ENCODE peak calls at places on chromosomes 11 and 22, in four cellular contexts. X is colonic mucosa; J is CD4-positive, alpha-beta T cell; P is heart right ventricle. V is an unnamed sample.

GRCh38 chr22:48702573-48703264 is 1125.0 kb downstream of the BRD1 start:
- DNase-seq in P (no peak), J (no peak), X (no peak), V (no peak)

GRCh38 chr11:106471273-106471672 is 393.8 kb downstream of the AASDHPPT start:
- DNase-seq in X (no peak), P (peak; percentile 5), J (no peak), V (peak; percentile 66)

GRCh38 chr11:11540157-11540556 is 81.6 kb downstream of the GALNT18 start:
- DNase-seq in J (no peak), P (no peak), X (no peak), V (no peak)

GRCh38 chr11:94539420-94539819 is 4.3 kb upstream of the FUT4 start:
- DNase-seq in X (peak; percentile 71), J (no peak), P (no peak), V (peak; percentile 85)

GRCh38 chr11:47499614-47500013 is 50.7 kb upstream of the RAPSN start:
- DNase-seq in X (no peak), P (no peak), J (no peak), V (no peak)

GRCh38 chr11:723120-723883 is 17.3 kb downstream of the EPS8L2 start:
- DNase-seq in J (no peak), X (peak; percentile 62), P (no peak), V (peak; percentile 70)

GRCh38 chr11:426851-427250 is 12.1 kb upstream of the SIGIRR start:
- DNase-seq in X (no peak), P (no peak), J (no peak), V (no peak)

GRCh38 chr11:33179431-33179830 is 18.2 kb upstream of the CSTF3 start:
- DNase-seq in X (no peak), P (no peak), J (no peak), V (no peak)

GRCh38 chr11:47172740-47173139 is 3.9 kb downstream of the ARFGAP2 start:
- DNase-seq in J (no peak), P (no peak), X (no peak), V (no peak)

DNA sequence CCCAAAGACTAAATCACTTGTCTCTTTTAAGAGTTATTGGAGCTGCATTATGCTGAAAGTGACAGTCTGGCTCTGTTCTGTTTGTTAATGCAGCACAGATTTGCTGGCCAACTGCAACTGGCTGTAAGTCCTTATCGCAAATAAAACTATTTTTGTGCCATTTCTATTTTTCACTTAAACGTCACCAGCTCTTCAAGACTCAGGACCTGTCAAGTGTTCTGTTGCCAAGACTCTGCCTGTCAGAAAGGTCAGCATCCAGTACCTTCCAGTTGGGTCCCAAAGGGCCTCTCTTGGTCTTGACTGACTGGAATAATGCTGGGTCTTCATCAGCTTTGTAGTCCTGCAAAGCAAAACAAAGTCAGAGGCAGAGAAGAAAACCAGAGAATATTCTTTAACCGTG is 45.6 kb downstream of the PITPNB start:
- DNase-seq in X (no peak), P (peak; percentile 65), J (no peak), V (no peak)
- H3K27ac ChIP-seq in X (no peak overlapping the region), P (peak overlapping the region; percentile 59), J (no peak overlapping the region), V (peak overlapping the region; percentile 21)

DNA sequence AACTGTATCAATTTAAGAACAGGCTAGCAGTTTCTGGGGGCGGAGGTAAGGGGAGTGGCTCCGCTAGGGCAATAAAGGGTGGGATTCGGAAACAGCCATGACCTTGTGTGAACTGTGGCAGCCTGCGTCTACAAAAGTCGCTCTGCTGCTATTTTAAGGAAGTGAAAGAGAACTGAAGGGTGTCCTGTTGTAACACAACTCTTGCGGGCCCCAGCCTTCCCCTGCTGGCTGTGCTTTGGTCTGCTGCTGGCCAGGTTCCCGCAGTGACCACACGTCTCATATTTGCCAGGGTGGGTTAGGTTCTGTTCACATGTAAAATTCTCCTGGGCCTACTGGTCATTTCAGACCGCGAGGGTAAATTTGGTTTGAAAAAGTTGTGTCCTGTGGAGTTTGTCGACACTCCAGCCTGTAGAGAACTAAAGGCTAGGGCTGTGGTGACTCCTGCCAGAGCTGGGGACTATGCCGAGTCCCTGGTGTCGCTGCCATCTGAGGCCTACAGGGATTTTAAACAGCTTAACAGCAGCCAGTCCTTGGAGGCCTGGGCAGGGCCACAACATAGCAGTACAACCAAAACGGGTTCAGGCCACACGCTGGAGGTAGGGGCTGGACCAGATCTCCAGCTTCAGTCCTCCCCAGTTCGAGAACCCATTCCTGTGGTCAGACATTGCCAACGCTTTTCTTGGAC is 1.1 kb upstream of the PPFIBP2 start:
- DNase-seq in X (peak; percentile 68), J (no peak), P (peak; percentile 84), V (peak; percentile 63)
- H3K27ac ChIP-seq in X (peak overlapping the region; percentile 93), J (peak overlapping the region; percentile 81), P (peak overlapping the region; percentile 93), V (peak overlapping the region; percentile 97)

GRCh38 chr11:29816359-29816758 is 200.5 kb downstream of the KCNA4 start:
- DNase-seq in J (no peak), P (no peak), X (no peak), V (no peak)
- H3K27ac ChIP-seq in J (no peak overlapping the region), P (no peak overlapping the region), X (no peak overlapping the region), V (no peak overlapping the region)

GRCh38 chr11:43944761-43945311 is 2.4 kb downstream of the C11orf96 start:
- DNase-seq in X (peak; percentile 85), P (peak; percentile 81), J (no peak), V (peak; percentile 29)

GRCh38 chr11:43943357-43943930 is 1.0 kb downstream of the C11orf96 start:
- DNase-seq in J (no peak), X (no peak), P (no peak), V (no peak)

GRCh38 chr11:43941257-43941879 is 1.1 kb upstream of the C11orf96 start:
- DNase-seq in X (no peak), J (no peak), P (no peak), V (no peak)

GRCh38 chr11:43943931-43944751 is 1.7 kb downstream of the C11orf96 start:
- DNase-seq in X (no peak), J (no peak), P (no peak), V (no peak)

DNA sequence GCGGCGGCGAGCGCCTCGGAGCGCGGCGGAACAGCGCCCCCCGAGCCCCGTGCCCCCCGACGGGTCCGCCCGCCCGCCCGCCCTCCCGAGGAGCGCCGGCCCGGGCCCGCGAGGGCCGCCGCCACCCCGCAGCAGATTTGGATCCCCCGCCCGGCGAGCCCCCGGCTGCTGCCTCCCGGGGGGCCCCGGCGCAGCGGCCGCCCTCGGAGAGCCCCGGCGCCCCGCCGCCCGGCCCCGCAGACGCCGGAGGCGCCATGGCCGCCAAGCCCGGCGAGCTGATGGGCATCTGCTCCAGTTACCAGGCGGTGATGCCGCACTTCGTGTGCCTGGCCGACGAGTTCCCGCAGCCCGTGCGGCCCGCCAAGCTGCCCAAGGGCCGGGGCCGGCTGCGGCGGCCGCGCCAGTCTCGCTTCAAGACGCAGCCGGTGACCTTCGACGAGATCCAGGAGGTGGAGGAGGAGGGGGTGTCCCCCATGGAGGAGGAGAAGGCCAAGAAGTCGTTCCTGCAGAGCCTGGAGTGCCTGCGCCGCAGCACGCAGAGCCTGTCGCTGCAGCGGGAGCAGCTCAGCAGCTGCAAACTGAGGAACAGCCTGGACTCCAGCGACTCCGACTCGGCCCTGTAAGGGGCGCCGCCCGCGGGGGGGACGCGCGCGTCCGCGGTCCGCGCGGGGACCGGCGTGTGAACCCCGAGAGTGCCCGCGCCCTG is 367 bp downstream of the C11orf96 start:
- DNase-seq in X (no peak), J (no peak), P (peak; percentile 28), V (no peak)
- H3K27ac ChIP-seq in X (peak overlapping the region; percentile 63), J (no peak overlapping the region), P (peak overlapping the region; percentile 92), V (peak overlapping the region; percentile 91)

GRCh38 chr22:26485013-26485412 is 1.3 kb downstream of the SRRD start:
- DNase-seq in X (no peak), P (no peak), J (no peak), V (no peak)
- H3K27ac ChIP-seq in X (no peak overlapping the region), P (no peak overlapping the region), J (no peak overlapping the region), V (no peak overlapping the region)

GRCh38 chr22:50247748-50248147 is 2.9 kb upstream of the TUBGCP6 start:
- DNase-seq in X (peak; percentile 86), J (peak; percentile 57), P (no peak), V (peak; percentile 81)

GRCh38 chr22:50248192-50249084 is 2.6 kb downstream of the HDAC10 start:
- DNase-seq in J (no peak), X (no peak), P (no peak), V (no peak)

GRCh38 chr22:50250249-50250554 is 863 bp downstream of the HDAC10 start:
- DNase-seq in J (no peak), P (no peak), X (no peak), V (no peak)

GRCh38 chr22:50250555-50251471 is at the start of gene HDAC10:
- DNase-seq in J (peak; percentile 66), P (peak; percentile 69), X (peak; percentile 90), V (peak; percentile 85)

GRCh38 chr22:50249382-50250248 is 1.4 kb downstream of the HDAC10 start:
- DNase-seq in P (no peak), J (no peak), X (no peak), V (no peak)
- H3K27ac ChIP-seq in P (no peak overlapping the region), J (no peak overlapping the region), X (no peak overlapping the region), V (no peak overlapping the region)

DNA sequence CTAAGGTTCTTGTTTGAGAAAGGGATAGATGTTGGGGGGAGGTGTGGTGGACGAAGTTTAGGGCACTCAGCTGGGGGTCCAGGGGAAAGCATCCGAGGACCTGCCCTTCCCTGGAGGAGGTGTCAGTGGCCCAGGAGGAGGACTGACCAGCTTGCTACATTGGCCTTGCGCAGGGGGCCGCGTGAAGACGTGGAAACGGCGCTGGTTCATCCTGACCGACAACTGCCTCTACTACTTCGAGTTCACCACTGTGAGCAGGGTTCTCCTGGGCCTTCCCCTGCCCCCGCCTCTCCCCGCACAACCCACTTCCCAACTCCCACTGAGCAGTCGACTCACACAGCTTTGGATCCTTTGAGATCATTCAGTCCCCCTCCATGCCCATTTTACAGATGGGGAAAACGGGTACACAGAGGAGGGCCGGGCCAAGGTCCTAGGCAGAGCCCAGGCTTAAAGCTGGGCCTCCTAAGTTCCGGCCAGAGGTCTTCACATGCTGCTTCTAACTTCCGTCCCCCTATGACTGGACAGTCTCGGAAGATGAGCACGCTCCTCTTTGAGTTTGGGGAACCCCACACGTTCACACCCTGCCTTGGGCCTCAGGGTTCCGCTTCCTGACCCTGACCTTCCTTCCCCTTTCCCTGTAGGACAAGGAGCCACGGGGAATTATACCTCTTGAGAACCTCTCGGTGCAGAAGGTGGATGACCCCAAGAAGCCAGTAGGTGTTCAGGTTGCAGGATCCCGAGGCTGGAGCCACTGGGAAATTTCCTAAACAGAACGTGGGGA is 28.7 kb downstream of the CYTH4 start:
- DNase-seq in P (no peak), J (no peak), X (no peak), V (no peak)
- H3K27ac ChIP-seq in P (no peak overlapping the region), J (peak overlapping the region; percentile 81), X (no peak overlapping the region), V (no peak overlapping the region)

V was measured in small intestine.